ENCODE peak calls at places on chromosomes 4 and X, in five cellular contexts. K, Q, B, R and Y are unnamed samples.

GRCh38 chr4:173258866-173259265 is 75.3 kb downstream of the HMGB2 start:
- DNase-seq in K (no peak), Q (no peak), R (no peak), B (no peak), Y (no peak)

GRCh38 chrX:107728342-107729099 is 47.1 kb downstream of the TSC22D3 start:
- DNase-seq in B (no peak), K (no peak), R (no peak), Q (no peak), Y (no peak)

GRCh38 chr4:8641931-8642650 is 49.5 kb downstream of the CPZ start:
- DNase-seq in Q (peak), R (no peak), B (no peak), K (no peak), Y (peak)

GRCh38 chrX:40748977-40749376 is 13.6 kb upstream of the MED14 start:
- DNase-seq in B (no peak), Q (no peak), R (no peak), K (no peak), Y (no peak)

GRCh38 chr4:152389359-152389758 is 146.5 kb downstream of the FBXW7 start:
- DNase-seq in R (no peak), Q (no peak), B (no peak), K (no peak), Y (no peak)

GRCh38 chr4:181525641-181526040 is 717.6 kb upstream of the TENM3 start:
- DNase-seq in K (no peak), Q (no peak), R (no peak), B (no peak), Y (no peak)

GRCh38 chr4:77145806-77146425 is 11.1 kb upstream of the CCNG2 start:
- DNase-seq in Q (no peak), B (no peak), R (peak), K (peak), Y (no peak)

GRCh38 chr4:53706422-53707032 is 115.2 kb upstream of the LNX1 start:
- DNase-seq in R (peak), B (no peak), Q (no peak), K (peak), Y (no peak)

GRCh38 chr4:41418444-41418843 is 119.5 kb upstream of the LIMCH1 start:
- DNase-seq in B (no peak), Q (no peak), R (peak), K (peak), Y (no peak)

GRCh38 chr4:8913121-8913857 is 41.6 kb upstream of the HMX1 start:
- DNase-seq in B (no peak), R (no peak), Q (no peak), K (no peak), Y (peak)